ENCODE peak calls at places on chromosomes 4 and X, in ten cellular contexts. B, C, Q, E, U, A, G, L, N and R are unnamed samples. For H3K4me1, the result is how much of the 10 kb centered on the place peaks cover.

GRCh38 chr4:108620933-108621905 is 843 bp downstream of the RPL34 start:
- DNase-seq in B (no peak), A (no peak), G (no peak), C (no peak), N (no peak), E (no peak), L (no peak), U (no peak), Q (no peak), R (no peak)

GRCh38 chrX:107894038-107894437 is 68.4 kb downstream of the MID2 start:
- DNase-seq in U (no peak), Q (no peak), A (no peak), C (peak), B (peak), L (no peak), G (peak), N (peak), E (peak), R (no peak)

GRCh38 chrX:100649550-100650356 is 5.8 kb downstream of the SRPX2 start:
- DNase-seq in E (no peak), U (peak), C (no peak), N (peak), Q (peak), B (peak), G (peak), L (no peak), A (no peak), R (peak)

GRCh38 chr4:111064342-111064993 is 441.6 kb upstream of the PITX2 start:
- DNase-seq in C (no peak), G (peak), A (no peak), B (no peak), N (no peak), Q (no peak), E (peak), L (no peak), U (no peak), R (no peak)

GRCh38 chr4:22410645-22411247 is 105.1 kb downstream of the ADGRA3 start:
- DNase-seq in E (no peak), B (no peak), A (no peak), C (no peak), N (no peak), G (no peak), U (no peak), L (no peak), Q (no peak), R (no peak)

GRCh38 chr4:80197132-80197573 is at the start of gene PRDM8:
- DNase-seq in U (no peak), G (no peak), Q (no peak), A (peak), E (no peak), N (no peak), C (peak), L (no peak), B (no peak), R (no peak)

GRCh38 chr4:153748378-153748777 is 11.4 kb downstream of the RNF175 start:
- DNase-seq in N (no peak), E (no peak), B (no peak), Q (no peak), U (no peak), C (peak), A (no peak), G (no peak), L (no peak), R (no peak)

GRCh38 chrX:29143356-29143755 is 556.1 kb downstream of the IL1RAPL1 start:
- DNase-seq in C (no peak), B (no peak), A (no peak), N (no peak), Q (no peak), U (no peak), E (no peak), L (no peak), G (no peak), R (no peak)

GRCh38 chrX:139518475-139518874 is 12.1 kb upstream of the F9 start:
- DNase-seq in L (no peak), N (no peak), Q (no peak), U (no peak), C (no peak), G (no peak), A (no peak), B (no peak), E (no peak), R (no peak)

GRCh38 chr4:80322716-80323115 is 12.8 kb upstream of the CFAP299 start:
- DNase-seq in N (no peak), Q (no peak), B (no peak), C (no peak), U (no peak), G (no peak), L (no peak), A (no peak), E (no peak), R (no peak)

GRCh38 chr4:8282134-8282641 is 12.6 kb downstream of the HTRA3 start:
- DNase-seq in E (no peak), L (no peak), B (no peak), A (peak), N (no peak), C (no peak), Q (no peak), U (no peak), G (no peak), R (peak)

GRCh38 chr4:101128473-101128872 is 218.9 kb downstream of the PPP3CA start:
- DNase-seq in E (no peak), U (no peak), Q (peak), N (no peak), L (no peak), B (no peak), A (no peak), C (no peak), G (no peak), R (no peak)

GRCh38 chrX:49710744-49711319 is 15.0 kb upstream of the PAGE1 start:
- DNase-seq in E (no peak), B (no peak), A (no peak), Q (no peak), N (no peak), C (no peak), U (no peak), L (no peak), G (no peak), R (no peak)

GRCh38 chrX:53882331-53882730 is 161.9 kb downstream of the PHF8 start:
- DNase-seq in G (peak), E (no peak), C (no peak), U (no peak), N (no peak), Q (no peak), L (no peak), B (no peak), A (no peak), R (no peak)

GRCh38 chrX:56783996-56784620 is 55.1 kb downstream of the NBDY start:
- DNase-seq in A (peak), Q (no peak), L (no peak), N (no peak), C (no peak), E (no peak), G (no peak), B (no peak), U (no peak), R (no peak)

GRCh38 chrX:2391869-2392606 is 108.7 kb downstream of the DHRSX start:
- DNase-seq in N (no peak), G (peak), L (no peak), Q (no peak), U (no peak), B (no peak), C (no peak), A (no peak), E (no peak), R (peak)

GRCh38 chr4:119788334-119789266 is 160.0 kb upstream of the PDE5A start:
- DNase-seq in U (no peak), B (no peak), L (no peak), G (no peak), C (no peak), Q (no peak), E (no peak), A (no peak), N (no peak), R (no peak)

GRCh38 chrX:100449696-100450606 is 39.9 kb upstream of the PCDH19 start:
- DNase-seq in E (no peak), B (no peak), L (no peak), C (no peak), U (no peak), Q (peak), N (peak), A (no peak), G (no peak), R (peak)

GRCh38 chrX:41293269-41293668 is 40.7 kb upstream of the DDX3X start:
- DNase-seq in C (no peak), E (no peak), U (no peak), A (no peak), N (no peak), L (no peak), G (peak), Q (no peak), B (no peak), R (no peak)

GRCh38 chr4:77820836-77821561 is 1.8 kb upstream of the CNOT6L start:
- DNase-seq in U (no peak), A (no peak), G (no peak), C (peak), L (no peak), Q (no peak), B (no peak), N (no peak), E (no peak), R (no peak)

GRCh38 chr4:46444318-46444717 is 54.4 kb upstream of the GABRA2 start:
- DNase-seq in G (no peak), A (no peak), Q (no peak), U (no peak), C (no peak), N (no peak), E (no peak), B (no peak), L (no peak), R (no peak)

GRCh38 chrX:56281789-56282188 is 49.6 kb downstream of the KLF8 start:
- DNase-seq in B (no peak), L (no peak), U (no peak), A (no peak), E (no peak), N (no peak), G (peak), Q (no peak), C (no peak), R (no peak)

GRCh38 chrX:120549483-120550452 is 11.0 kb downstream of the CUL4B start:
- DNase-seq in Q (no peak), G (peak), A (no peak), B (no peak), L (no peak), C (no peak), E (no peak), U (no peak), N (no peak), R (no peak)

GRCh38 chrX:45710081-45710801 is 509.6 kb upstream of the DIPK2B start:
- DNase-seq in L (no peak), G (peak), C (no peak), Q (no peak), A (no peak), E (peak), B (no peak), U (no peak), N (no peak), R (no peak)

GRCh38 chr4:182929296-182929695 is 12.1 kb upstream of the DCTD start:
- DNase-seq in U (no peak), B (no peak), C (no peak), L (no peak), G (peak), Q (no peak), N (no peak), A (no peak), E (no peak), R (no peak)

GRCh38 chr4:175470141-175470540 is 341.9 kb downstream of the GPM6A start:
- DNase-seq in G (no peak), L (no peak), Q (no peak), C (no peak), N (no peak), U (no peak), A (no peak), E (no peak), B (no peak), R (no peak)

GRCh38 chr4:152352645-152353116 is 183.2 kb downstream of the FBXW7 start:
- DNase-seq in U (peak), N (peak), B (peak), A (peak), G (peak), C (peak), E (peak), Q (peak), L (no peak), R (peak)

GRCh38 chr4:87423313-87424031 is 1.1 kb downstream of the NUDT9 start:
- DNase-seq in L (no peak), E (no peak), C (no peak), G (no peak), A (no peak), N (no peak), Q (no peak), B (no peak), U (no peak), R (no peak)

GRCh38 chrX:40011483-40012038 is 86.2 kb downstream of the BCOR start:
- DNase-seq in Q (no peak), G (no peak), A (no peak), B (no peak), E (no peak), N (no peak), L (no peak), C (no peak), U (no peak), R (no peak)

GRCh38 chr4:184459413-184459812 is 14.9 kb downstream of the IRF2 start:
- DNase-seq in C (no peak), B (no peak), Q (no peak), N (no peak), A (no peak), E (no peak), U (no peak), G (no peak), L (no peak), R (no peak)

DNA sequence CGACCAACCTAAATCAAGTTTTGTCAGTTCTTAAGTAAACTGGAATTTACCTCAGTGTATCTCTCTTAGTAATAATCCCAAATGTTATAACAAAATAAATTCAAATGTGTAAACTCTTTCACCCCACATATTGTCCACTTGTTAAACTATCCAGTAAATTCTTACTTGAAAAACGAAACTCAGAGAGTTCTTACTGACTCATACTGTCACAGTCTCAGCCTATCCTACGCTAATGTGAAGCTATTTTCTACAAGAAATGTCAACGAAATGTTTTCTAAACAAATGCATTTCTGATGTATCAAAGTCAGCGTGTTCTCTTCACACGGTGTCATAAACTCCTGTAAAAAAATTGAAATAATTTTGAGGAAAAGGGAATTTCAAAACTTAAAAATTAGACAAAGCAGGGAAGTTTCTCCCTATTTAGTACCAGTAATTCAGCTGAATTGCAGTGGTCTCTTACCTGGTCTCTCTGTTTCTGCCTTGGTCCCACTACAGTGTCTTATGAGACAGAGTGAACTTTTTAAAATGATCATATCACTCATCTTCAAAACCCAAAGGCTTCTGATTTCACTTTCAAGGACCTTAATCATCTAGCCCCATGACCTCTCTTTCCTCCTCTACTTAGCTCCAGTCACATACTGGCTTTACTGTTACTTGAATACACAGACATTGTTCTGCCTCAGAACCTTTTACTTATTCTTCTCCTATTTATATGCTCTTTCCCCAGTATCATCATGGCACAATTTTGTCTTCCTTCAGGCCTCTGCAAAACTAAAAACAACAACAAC is 63.3 kb downstream of the DCAF8L1 start:
- DNase-seq in A (no peak), Q (no peak), E (no peak), N (no peak), B (no peak), U (no peak), G (no peak), L (no peak), C (no peak), R (no peak)
- TF ChIP-seq POLR2A in A (no peak), Q (no peak), E (no peak), N (no peak), B (no peak), U (no peak), G (no peak), L (no peak), C (no peak), R (no peak)

DNA sequence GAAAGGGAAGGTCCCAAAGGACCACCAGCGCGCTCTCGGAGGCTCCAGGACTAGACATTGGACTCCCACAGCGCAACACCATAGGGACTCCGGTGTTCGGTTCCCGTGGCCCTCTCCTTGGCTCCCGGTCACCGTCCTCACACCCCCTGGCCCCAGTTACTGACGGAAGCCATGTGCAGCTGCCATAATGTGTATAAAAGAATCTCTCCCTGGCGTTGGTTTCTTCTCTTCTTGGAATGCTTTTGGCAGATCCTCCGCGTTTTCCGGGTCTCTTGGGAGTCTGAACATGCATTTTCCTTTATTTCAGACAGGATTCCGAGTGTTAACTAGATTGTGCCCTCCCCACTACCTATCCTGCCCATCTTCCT is 69.7 kb downstream of the FBXO8 start:
- DNase-seq in U (no peak), G (no peak), L (no peak), A (no peak), B (no peak), Q (no peak), N (no peak), C (no peak), E (no peak), R (no peak)
- H3K4me1 ChIP-seq in U (under half), G (under half), L (half or more), A (under half), B (under half), Q (under half), N (under half), C (under half), E (under half), R (under half)

DNA sequence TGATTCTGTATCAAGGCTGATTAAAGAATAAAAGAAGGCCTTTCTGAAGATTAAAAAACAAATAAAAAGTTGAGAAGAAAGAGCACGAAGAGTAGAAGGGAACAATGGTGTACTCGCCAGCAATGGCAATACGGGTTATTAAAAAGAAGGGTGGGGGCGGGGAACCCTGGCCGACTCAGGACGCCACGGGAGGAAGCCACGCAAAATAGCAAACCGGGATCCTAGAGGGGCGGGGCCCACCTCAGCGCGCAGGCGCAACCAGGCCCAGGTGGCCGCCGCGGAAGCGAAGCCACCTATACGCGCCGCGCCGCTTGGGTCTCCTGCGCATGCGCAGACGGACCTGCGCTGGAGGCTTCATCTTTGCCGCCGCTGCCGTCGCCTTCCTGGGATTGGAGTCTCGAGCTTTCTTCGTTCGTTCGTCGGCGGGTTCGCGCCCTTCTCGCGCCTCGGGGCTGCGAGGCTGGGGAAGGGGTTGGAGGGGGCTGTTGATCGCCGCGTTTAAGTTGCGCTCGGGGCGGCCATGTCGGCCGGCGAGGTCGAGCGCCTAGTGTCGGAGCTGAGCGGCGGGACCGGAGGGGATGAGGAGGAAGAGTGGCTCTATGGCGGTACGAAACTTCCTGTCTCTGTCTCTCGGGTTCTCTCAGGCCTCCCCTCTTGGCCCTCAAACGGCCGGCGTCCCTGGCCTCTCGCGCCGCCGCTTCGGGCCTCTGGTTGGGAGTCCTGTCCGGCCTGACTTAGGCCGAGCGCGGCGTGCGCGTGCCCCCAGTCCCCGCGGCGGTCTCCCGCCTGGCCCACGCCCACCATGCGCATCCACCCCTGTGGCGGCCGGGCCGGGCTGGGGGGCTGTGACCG is at the start of gene FIP1L1:
- DNase-seq in U (peak), B (peak), G (peak), C (peak), E (peak), Q (peak), A (peak), N (peak), L (peak), R (peak)
- TF ChIP-seq POLR2A in U (peak), B (peak), G (peak), C (peak), E (peak), Q (peak), A (peak), N (no peak), L (peak), R (peak)

GRCh38 chr4:73614468-73614867 is 5.8 kb downstream of the RASSF6 start:
- DNase-seq in G (no peak), Q (no peak), U (no peak), L (no peak), C (no peak), B (no peak), N (no peak), A (no peak), E (no peak), R (no peak)
- H3K4me1 ChIP-seq in G (half or more), Q (under half), U (under half), L (under half), C (under half), B (under half), N (under half), A (under half), E (under half), R (under half)